ENCODE peak calls at places on chromosome 15, in ten cellular contexts. M, D, U, F, Z, T, X, V, N and S are unnamed samples.

GRCh38 chr15:96362001-96362758 is 31.7 kb downstream of the NR2F2 start:
- DNase-seq in M (peak; percentile 87), D (no peak), U (no peak), F (peak; percentile 29), Z (no peak), T (no peak), X (no peak), V (no peak), N (no peak), S (peak; percentile 80)

GRCh38 chr15:52085289-52085688 is 27.3 kb downstream of the BCL2L10 start:
- DNase-seq in M (no peak), D (peak; percentile 41), U (no peak), F (no peak), Z (no peak), T (no peak), X (no peak), V (no peak), N (no peak), S (peak; percentile 50)

GRCh38 chr15:73978896-73979295 is 13.2 kb downstream of the STOML1 start:
- DNase-seq in M (no peak), D (no peak), U (no peak), F (no peak), Z (no peak), T (no peak), X (no peak), V (no peak), N (no peak), S (no peak)

GRCh38 chr15:80274554-80274953 is 22.5 kb upstream of the CTXND1 start:
- DNase-seq in M (no peak), D (no peak), U (no peak), F (no peak), Z (no peak), T (no peak), X (no peak), V (no peak), N (no peak), S (no peak)

GRCh38 chr15:70262591-70263274 is 165.0 kb upstream of the TLE3 start:
- DNase-seq in M (no peak), D (no peak), U (no peak), F (no peak), Z (peak; percentile 38), T (no peak), X (no peak), V (no peak), N (no peak), S (peak; percentile 63)

GRCh38 chr15:63083046-63083445 is 38.6 kb upstream of the LACTB start:
- DNase-seq in M (no peak), D (no peak), U (no peak), F (peak; percentile 29), Z (no peak), T (no peak), X (no peak), V (peak; percentile 43), N (no peak), S (no peak)

GRCh38 chr15:88419830-88420229 is 47.4 kb downstream of the MRPL46 start:
- DNase-seq in M (no peak), D (peak; percentile 40), U (peak; percentile 71), F (no peak), Z (no peak), T (no peak), X (no peak), V (no peak), N (no peak), S (peak; percentile 32)

GRCh38 chr15:88617790-88618189 is 3.4 kb upstream of the AEN start:
- DNase-seq in M (no peak), D (no peak), U (no peak), F (no peak), Z (no peak), T (no peak), X (no peak), V (no peak), N (no peak), S (no peak)

GRCh38 chr15:67520976-67521769 is at the start of gene C15orf61:
- DNase-seq in M (peak; percentile 75), D (peak; percentile 87), U (peak; percentile 75), F (peak; percentile 84), Z (peak; percentile 92), T (peak; percentile 95), X (peak; percentile 80), V (peak; percentile 94), N (peak; percentile 76), S (peak; percentile 98)

GRCh38 chr15:81391657-81392056 is 17.6 kb upstream of the TMC3 start:
- DNase-seq in M (no peak), D (no peak), U (no peak), F (no peak), Z (no peak), T (no peak), X (no peak), V (no peak), N (no peak), S (no peak)

GRCh38 chr15:20355256-20355868 is 186.2 kb downstream of the GOLGA6L6 start:
- DNase-seq in M (no peak), D (no peak), U (no peak), F (no peak), Z (no peak), T (no peak), X (no peak), V (no peak), N (no peak), S (peak; percentile 87)

GRCh38 chr15:88179562-88179961 is 77.0 kb downstream of the NTRK3 start:
- DNase-seq in M (no peak), D (no peak), U (no peak), F (no peak), Z (peak; percentile 53), T (no peak), X (no peak), V (no peak), N (peak; percentile 20), S (no peak)

GRCh38 chr15:85828869-85829268 is 34.1 kb upstream of the KLHL25 start:
- DNase-seq in M (no peak), D (no peak), U (no peak), F (no peak), Z (peak; percentile 5), T (no peak), X (no peak), V (no peak), N (no peak), S (no peak)

GRCh38 chr15:40238481-40238926 is 359 bp upstream of the PAK6 start:
- DNase-seq in M (no peak), D (no peak), U (no peak), F (peak; percentile 41), Z (no peak), T (no peak), X (no peak), V (no peak), N (no peak), S (peak; percentile 60)
- H2AFZ ChIP-seq in M (peak overlapping the region; percentile 96), D (peak overlapping the region; percentile 84), U (peak overlapping the region; percentile 84), F (peak overlapping the region; percentile 87), Z (no peak overlapping the region), T (peak overlapping the region; percentile 55), X (no peak overlapping the region), V (peak overlapping the region; percentile 89), N (no peak overlapping the region), S (peak overlapping the region; percentile 65)

GRCh38 chr15:75712668-75713337 is at the start of gene CSPG4:
- DNase-seq in M (no peak), D (no peak), U (peak; percentile 73), F (peak; percentile 84), Z (no peak), T (no peak), X (peak; percentile 71), V (peak; percentile 86), N (no peak), S (peak; percentile 97)
- H3K4me2 ChIP-seq in M (peak within 1 kb of the TSS; percentile 83), D (peak within 1 kb of the TSS; percentile 94), U (peak within 1 kb of the TSS; percentile 73), F (peak within 1 kb of the TSS; percentile 93), Z (no peak within 1 kb of the TSS), T (no peak within 1 kb of the TSS), X (peak within 1 kb of the TSS; percentile 59), V (peak within 1 kb of the TSS; percentile 92), N (no peak within 1 kb of the TSS), S (peak within 1 kb of the TSS; percentile 89)

GRCh38 chr15:78761020-78761419 is 50.2 kb downstream of the ADAMTS7 start:
- DNase-seq in M (no peak), D (no peak), U (no peak), F (no peak), Z (no peak), T (no peak), X (no peak), V (no peak), N (no peak), S (peak; percentile 45)

GRCh38 chr15:78763796-78764241 is 47.4 kb downstream of the ADAMTS7 start:
- DNase-seq in M (no peak), D (no peak), U (no peak), F (no peak), Z (no peak), T (no peak), X (no peak), V (no peak), N (no peak), S (no peak)

GRCh38 chr15:78763111-78763795 is 48.0 kb downstream of the ADAMTS7 start:
- DNase-seq in M (no peak), D (no peak), U (no peak), F (no peak), Z (no peak), T (no peak), X (no peak), V (no peak), N (no peak), S (no peak)

GRCh38 chr15:78766041-78766440 is 45.2 kb downstream of the ADAMTS7 start:
- DNase-seq in M (no peak), D (no peak), U (no peak), F (no peak), Z (no peak), T (no peak), X (no peak), V (no peak), N (no peak), S (no peak)

DNA sequence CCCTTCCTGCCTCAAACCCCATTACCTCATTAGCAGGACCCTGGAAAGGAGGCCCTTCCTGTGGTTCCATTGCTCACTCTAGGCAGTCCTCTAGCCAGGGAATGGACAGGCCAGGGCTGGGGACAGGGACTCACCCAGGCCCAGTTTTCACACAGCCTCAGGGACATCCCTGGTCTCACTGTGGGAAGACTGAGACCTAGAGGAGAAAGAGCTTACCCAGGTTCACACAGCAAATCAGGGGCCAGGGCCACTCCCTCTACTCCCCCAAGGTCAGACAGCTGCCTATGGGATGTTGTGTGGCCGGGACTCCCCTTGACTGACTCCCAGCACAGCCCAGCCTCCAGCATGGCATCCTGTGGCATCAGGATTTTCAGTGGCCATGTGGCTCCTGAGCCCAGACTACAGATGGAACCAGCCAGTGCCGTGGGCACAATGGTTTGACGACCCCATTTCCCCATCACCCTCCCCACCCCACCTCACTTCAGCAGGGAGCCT is 49.3 kb downstream of the ADAMTS7 start:
- DNase-seq in M (no peak), D (no peak), U (no peak), F (no peak), Z (no peak), T (no peak), X (no peak), V (no peak), N (no peak), S (peak; percentile 73)
- H3K27ac ChIP-seq in M (no peak overlapping the region), D (no peak overlapping the region), U (no peak overlapping the region), F (no peak overlapping the region), Z (peak overlapping the region; percentile 86), T (no peak overlapping the region), X (no peak overlapping the region), V (no peak overlapping the region), N (peak overlapping the region; percentile 68), S (no peak overlapping the region)

DNA sequence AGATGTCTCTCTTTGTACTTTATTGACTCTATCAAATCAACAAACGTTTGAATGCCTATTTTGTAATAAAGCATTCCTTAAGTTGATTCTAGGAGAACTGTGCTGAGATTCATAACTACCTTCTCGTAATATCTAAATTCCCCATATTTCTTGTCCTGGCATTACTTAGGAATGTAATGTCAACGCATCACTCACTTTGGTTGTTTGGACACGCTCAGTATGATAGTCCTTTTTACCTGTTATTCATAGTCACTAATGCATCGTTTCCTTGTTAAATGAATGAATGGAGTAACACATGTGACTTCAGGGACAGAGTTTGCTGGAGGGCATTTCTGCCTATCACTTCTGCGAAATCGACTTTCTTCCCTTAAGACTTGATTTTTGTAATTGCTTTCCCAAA is 44.1 kb upstream of the RASGRP1 start:
- DNase-seq in M (no peak), D (no peak), U (no peak), F (no peak), Z (no peak), T (no peak), X (no peak), V (no peak), N (no peak), S (no peak)
- H2AFZ ChIP-seq in M (no peak overlapping the region), D (no peak overlapping the region), U (no peak overlapping the region), F (no peak overlapping the region), Z (peak overlapping the region; percentile 4), T (no peak overlapping the region), X (no peak overlapping the region), V (no peak overlapping the region), N (no peak overlapping the region), S (no peak overlapping the region)